ENCODE peak calls at places on chromosomes 11 and 22, in five cellular contexts. X is A549, D is K562, K is GM12878, P is endothelial cell of umbilical vein. F is an unnamed sample.

GRCh38 chr11:45379162-45379863 is 93.2 kb upstream of the SYT13 start:
- DNase-seq in D (no peak), P (no peak), X (no peak), K (no peak), F (no peak)

GRCh38 chr11:118896472-118896913 is 12.8 kb downstream of the CXCR5 start:
- DNase-seq in X (no peak), D (no peak), P (no peak), K (no peak), F (peak)

GRCh38 chr22:48491451-48491941 is 1336.2 kb downstream of the BRD1 start:
- DNase-seq in D (no peak), X (peak), K (no peak), P (no peak), F (no peak)

GRCh38 chr11:2511421-2512369 is 66.9 kb downstream of the KCNQ1 start:
- DNase-seq in K (no peak), P (no peak), X (no peak), D (peak), F (no peak)

GRCh38 chr11:9096427-9096826 is 5.0 kb upstream of the SCUBE2 start:
- DNase-seq in X (no peak), P (no peak), K (no peak), D (no peak), F (no peak)

GRCh38 chr22:46027219-46028068 is 50.5 kb upstream of the WNT7B start:
- DNase-seq in P (no peak), D (peak), X (no peak), K (no peak), F (no peak)

GRCh38 chr11:60930394-60930793 is 6.1 kb downstream of the TMEM132A start:
- DNase-seq in K (no peak), P (no peak), D (no peak), X (no peak), F (no peak)

GRCh38 chr11:65366340-65366773 is 11.8 kb downstream of the TIGD3 start:
- DNase-seq in K (no peak), D (peak), P (peak), X (peak), F (peak)

GRCh38 chr11:71286701-71287643 is 34.6 kb upstream of the SHANK2 start:
- DNase-seq in K (no peak), P (no peak), D (no peak), X (no peak), F (no peak)

GRCh38 chr11:118791015-118791960 is at the start of gene DDX6:
- DNase-seq in P (peak), X (peak), D (peak), K (peak), F (peak)

GRCh38 chr11:35237860-35238715 is 99.1 kb downstream of the CD44 start:
- DNase-seq in X (no peak), D (peak), P (peak), K (peak), F (peak)

GRCh38 chr11:13717331-13717730 is 48.9 kb downstream of the FAR1 start:
- DNase-seq in X (no peak), D (no peak), K (no peak), P (peak), F (peak)

GRCh38 chr11:44017443-44018126 is 30.2 kb upstream of the ACCSL start:
- DNase-seq in X (no peak), D (no peak), P (no peak), K (no peak), F (no peak)

GRCh38 chr11:61488651-61489291 is 19.8 kb upstream of the LRRC10B start:
- DNase-seq in D (peak), X (no peak), K (no peak), P (no peak), F (peak)

GRCh38 chr11:94638278-94638901 is 71.2 kb downstream of the PIWIL4 start:
- DNase-seq in P (no peak), K (no peak), D (no peak), X (no peak), F (peak)

GRCh38 chr11:94639901-94640721 is 72.9 kb downstream of the PIWIL4 start:
- DNase-seq in X (no peak), D (peak), K (no peak), P (no peak), F (no peak)

GRCh38 chr11:94636388-94636787 is 69.2 kb downstream of the PIWIL4 start:
- DNase-seq in P (no peak), X (no peak), K (no peak), D (no peak), F (no peak)

GRCh38 chr11:94641167-94641761 is 74.1 kb downstream of the PIWIL4 start:
- DNase-seq in X (no peak), P (no peak), D (no peak), K (no peak), F (no peak)

DNA sequence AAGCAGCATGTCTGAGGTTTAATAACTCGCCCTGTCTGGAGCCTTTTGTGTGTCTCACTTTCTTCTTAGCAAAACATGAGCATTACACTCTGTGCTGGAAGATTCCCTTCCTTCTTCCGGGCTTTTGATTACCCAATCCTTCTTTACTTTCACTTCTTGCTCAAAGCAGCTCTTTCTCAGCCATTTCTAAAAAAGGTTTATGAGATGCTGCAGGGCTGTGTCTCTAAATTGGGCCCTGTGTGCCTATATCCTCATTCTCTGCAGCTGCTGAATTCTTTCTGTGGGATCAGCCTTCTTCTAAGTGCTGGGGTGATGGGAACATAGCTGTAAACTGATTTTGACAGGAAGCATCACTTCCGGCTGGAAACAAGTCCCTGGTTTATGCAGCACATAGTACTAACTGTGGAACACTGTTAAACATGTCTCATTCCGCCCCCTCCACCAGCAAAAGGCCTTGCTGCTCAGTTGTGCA is 71.8 kb downstream of the PIWIL4 start:
- DNase-seq in P (peak), X (no peak), K (no peak), D (no peak), F (peak)
- TF ChIP-seq MYC in P (no peak), X (no peak), K (no peak), D (no peak), F (no peak)

GRCh38 chr22:31049815-31050420 is 31.2 kb upstream of the SMTN start:
- DNase-seq in D (no peak), X (no peak), P (peak), K (no peak), F (no peak)

GRCh38 chr22:31056986-31057599 is 24.0 kb upstream of the SMTN start:
- DNase-seq in X (no peak), D (no peak), P (no peak), K (no peak), F (no peak)

DNA sequence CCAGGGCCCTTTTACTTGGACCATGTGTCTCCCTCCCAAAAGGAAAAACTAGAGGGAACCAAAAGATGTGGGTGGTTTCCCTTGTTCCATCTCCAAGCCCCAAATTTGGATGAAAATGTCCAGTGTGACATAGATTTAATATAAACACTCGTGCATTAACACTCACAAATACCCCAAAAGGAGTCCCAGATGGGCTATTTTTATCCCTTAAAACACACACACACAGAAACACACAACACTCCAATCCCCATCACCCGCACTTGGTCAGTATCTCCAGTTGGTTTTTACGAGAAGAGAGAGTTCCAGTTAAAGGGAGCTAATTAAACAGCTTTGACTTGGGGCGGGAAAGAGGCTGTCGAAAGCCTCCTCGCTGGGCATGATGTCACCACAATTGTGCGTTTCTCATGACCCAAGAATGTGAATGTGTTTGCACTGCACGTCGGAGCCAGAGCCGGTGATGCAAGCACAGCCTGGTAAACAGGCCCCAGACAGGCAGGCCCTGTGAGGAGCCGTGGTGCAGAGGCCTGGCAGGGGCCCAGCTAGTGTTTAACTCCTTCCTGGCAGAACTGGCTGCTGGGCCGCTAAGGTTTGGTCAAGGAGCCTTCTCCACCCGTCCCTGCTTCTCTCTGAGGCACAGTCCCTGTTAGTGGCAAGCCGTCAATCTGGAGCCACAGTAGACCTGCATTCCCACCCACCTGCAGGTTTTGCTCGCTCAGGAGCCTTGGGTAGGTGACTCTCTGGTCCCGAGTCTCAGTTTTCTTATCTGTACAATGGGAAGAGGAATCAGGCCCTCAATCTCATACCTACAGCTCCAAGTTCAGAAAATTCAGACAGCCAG is 25.6 kb upstream of the SMTN start:
- DNase-seq in P (peak), X (peak), K (no peak), D (no peak), F (peak)
- TF ChIP-seq POLR2A in P (no peak), X (no peak), K (no peak), D (no peak), F (no peak)

GRCh38 chr22:44671742-44672141 is 30.3 kb upstream of the PRR5 start:
- DNase-seq in X (no peak), K (no peak), D (no peak), P (no peak), F (peak)
- TF ChIP-seq MYC in X (no peak), K (no peak), D (no peak), P (no peak), F (no peak)

GRCh38 chr11:68052137-68052873 is 13.5 kb downstream of the TCIRG1 start:
- DNase-seq in K (no peak), X (no peak), P (no peak), D (no peak), F (peak)

GRCh38 chr11:68057807-68058206 is 19.0 kb downstream of the TCIRG1 start:
- DNase-seq in P (no peak), D (no peak), K (no peak), X (no peak), F (no peak)

GRCh38 chr11:68053981-68054812 is 15.4 kb downstream of the TCIRG1 start:
- DNase-seq in D (no peak), X (no peak), K (no peak), P (no peak), F (peak)

GRCh38 chr11:68053117-68053516 is 14.3 kb downstream of the TCIRG1 start:
- DNase-seq in P (no peak), D (no peak), K (no peak), X (no peak), F (peak)

DNA sequence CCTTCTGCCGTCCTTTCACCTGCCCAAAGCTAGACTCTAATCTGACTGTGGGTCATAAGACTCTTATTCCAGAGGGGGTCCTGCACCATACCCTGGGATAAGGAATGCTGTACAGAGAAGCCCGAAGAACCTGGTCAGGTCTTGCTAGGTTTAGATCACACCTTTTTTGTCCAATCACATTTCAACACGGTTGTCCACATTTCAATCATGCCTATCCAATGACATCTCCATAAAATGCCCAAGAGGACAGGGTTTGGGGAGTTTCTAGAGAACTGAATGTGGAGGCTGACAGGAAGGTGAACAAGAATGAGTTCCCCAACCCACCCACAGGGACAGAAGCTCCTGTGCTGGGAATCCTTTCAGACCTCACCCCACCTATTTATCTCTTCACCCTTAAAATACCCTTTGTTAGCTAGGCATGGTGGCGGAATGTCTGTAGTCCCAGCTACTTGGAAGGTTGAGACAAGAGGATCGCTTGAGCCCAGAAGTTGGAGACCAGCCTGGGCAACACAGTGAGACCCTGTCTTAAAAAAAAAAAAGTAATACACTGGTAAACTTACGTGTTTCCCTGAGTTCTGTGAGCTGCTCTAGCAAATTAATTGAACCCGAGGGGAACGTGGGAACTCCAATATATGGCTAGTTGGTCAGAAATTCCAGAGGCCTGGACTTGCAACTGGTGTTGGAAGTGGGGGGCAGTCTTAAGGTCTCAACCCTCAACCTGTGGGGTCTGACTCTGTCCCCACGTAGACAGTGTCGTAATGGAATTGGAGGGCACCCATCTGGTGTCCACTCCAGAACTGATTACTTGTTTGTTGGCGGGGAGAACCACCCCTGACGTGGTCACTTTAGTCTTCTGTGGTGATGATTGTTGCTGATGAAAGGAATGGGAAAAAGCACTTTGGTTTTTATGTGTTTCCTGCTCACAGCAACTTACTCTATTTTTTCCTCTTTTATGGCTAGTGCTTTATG is 17.8 kb downstream of the TCIRG1 start:
- DNase-seq in K (no peak), P (no peak), D (no peak), X (no peak), F (no peak)
- TF ChIP-seq POLR2A in K (no peak), P (no peak), D (no peak), X (no peak), F (no peak)

GRCh38 chr22:37207981-37208380 is 4.3 kb downstream of the SSTR3 start:
- DNase-seq in X (no peak), P (no peak), K (no peak), D (no peak), F (no peak)

GRCh38 chr22:37208401-37209139 is 3.7 kb downstream of the SSTR3 start:
- DNase-seq in P (no peak), K (no peak), X (no peak), D (no peak), F (no peak)

GRCh38 chr22:37206118-37206840 is 6.0 kb downstream of the SSTR3 start:
- DNase-seq in P (no peak), K (no peak), X (no peak), D (no peak), F (no peak)

GRCh38 chr22:37205046-37205445 is 7.2 kb downstream of the SSTR3 start:
- DNase-seq in X (no peak), K (no peak), D (no peak), P (no peak), F (no peak)

GRCh38 chr22:37206841-37207821 is 5.1 kb downstream of the SSTR3 start:
- DNase-seq in K (no peak), D (no peak), X (no peak), P (no peak), F (no peak)
- TF ChIP-seq MYC in K (no peak), D (no peak), X (no peak), P (no peak), F (no peak)

GRCh38 chr22:23836281-23836680 is 2.5 kb downstream of the DERL3 start:
- DNase-seq in D (no peak), X (no peak), K (no peak), P (no peak), F (no peak)

GRCh38 chr22:23838686-23839468 is at the start of gene DERL3:
- DNase-seq in K (peak), D (peak), X (peak), P (peak), F (peak)

GRCh38 chr22:23836692-23837495 is 1.9 kb downstream of the DERL3 start:
- DNase-seq in P (no peak), K (no peak), D (no peak), X (no peak), F (no peak)

GRCh38 chr22:23837911-23838685 is 708 bp downstream of the DERL3 start:
- DNase-seq in P (no peak), D (peak), X (no peak), K (no peak), F (peak)

GRCh38 chr22:23837496-23837859 is 1.3 kb downstream of the DERL3 start:
- DNase-seq in D (no peak), X (no peak), K (no peak), P (no peak), F (no peak)
- TF ChIP-seq POLR2A in D (no peak), X (no peak), K (peak), P (no peak), F (no peak)

GRCh38 chr11:109527496-109527895 is 105.5 kb downstream of the C11orf87 start:
- DNase-seq in X (no peak), K (no peak), D (no peak), P (no peak), F (no peak)
- TF ChIP-seq MYC in X (no peak), K (no peak), D (no peak), P (no peak), F (no peak)

DNA sequence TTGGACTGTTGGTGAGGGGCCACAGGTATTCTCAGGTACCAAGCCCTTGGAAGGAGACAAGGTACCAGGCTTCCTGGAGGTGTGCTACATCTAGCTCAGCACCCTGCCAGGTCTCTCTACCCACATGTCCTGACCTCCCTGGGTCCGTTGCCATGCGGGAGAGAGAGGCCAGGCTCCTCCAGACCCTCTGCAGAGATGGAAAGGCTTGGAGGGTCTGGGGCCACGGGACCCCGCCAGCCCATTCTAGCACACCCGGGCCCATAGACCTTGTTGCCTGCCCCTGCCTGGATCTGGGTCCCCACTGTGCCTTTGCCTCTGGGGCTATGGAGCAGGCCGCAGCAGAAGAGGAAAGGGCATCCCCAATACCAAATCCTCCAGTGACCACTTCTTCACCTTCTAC is 2.2 kb upstream of the APOC3 start:
- DNase-seq in P (no peak), X (no peak), D (no peak), K (no peak), F (no peak)
- TF ChIP-seq POLR2A in P (no peak), X (no peak), D (no peak), K (no peak), F (no peak)